ENCODE peak calls at places on chromosomes 1 and 21, in six cellular contexts. U, N, E, S, F and D are unnamed samples.

GRCh38 chr21:45236481-45236880 is 51.2 kb downstream of the POFUT2 start:
- DNase-seq in E (no peak), F (no peak), N (no peak), U (no peak), S (no peak), D (no peak)

GRCh38 chr1:111604931-111605330 is 14.7 kb upstream of the RAP1A start:
- DNase-seq in U (no peak), N (no peak), F (no peak), E (no peak), S (no peak), D (no peak)

GRCh38 chr1:71770121-71770520 is 512.2 kb downstream of the NEGR1 start:
- DNase-seq in U (no peak), F (no peak), E (no peak), N (no peak), S (no peak), D (no peak)

GRCh38 chr1:11741919-11742598 is 6.1 kb downstream of the AGTRAP start:
- DNase-seq in N (no peak), S (no peak), E (no peak), U (no peak), F (no peak), D (no peak)

GRCh38 chr1:27488523-27489138 is 1.3 kb downstream of the WASF2 start:
- DNase-seq in U (no peak), S (peak), N (no peak), F (no peak), E (peak), D (peak)

GRCh38 chr1:104072915-104073371 is 323.2 kb downstream of the AMY1C start:
- DNase-seq in U (no peak), N (no peak), S (no peak), E (no peak), F (no peak), D (no peak)

GRCh38 chr21:35506352-35506751 is 457.2 kb upstream of the RUNX1 start:
- DNase-seq in U (no peak), E (no peak), S (no peak), F (no peak), N (no peak), D (no peak)

GRCh38 chr21:36419996-36420395 is 34.8 kb downstream of the CHAF1B start:
- DNase-seq in E (no peak), N (peak), F (no peak), S (peak), U (peak), D (peak)

GRCh38 chr1:65343286-65343685 is 33.9 kb downstream of the DNAJC6 start:
- DNase-seq in F (no peak), E (no peak), U (no peak), S (no peak), N (no peak), D (no peak)

GRCh38 chr1:198699167-198700015 is 60.6 kb downstream of the PTPRC start:
- DNase-seq in F (peak), N (peak), S (no peak), U (peak), E (peak), D (peak)

GRCh38 chr1:186617860-186618780 is 62.1 kb downstream of the PTGS2 start:
- DNase-seq in E (no peak), S (peak), N (no peak), F (no peak), U (peak), D (no peak)

GRCh38 chr1:158117854-158118691 is 62.6 kb upstream of the CD1D start:
- DNase-seq in F (no peak), S (no peak), E (peak), U (peak), N (no peak), D (peak)

GRCh38 chr1:40607921-40608320 is 57.6 kb downstream of the RIMS3 start:
- DNase-seq in F (no peak), N (no peak), S (no peak), U (no peak), E (no peak), D (no peak)

GRCh38 chr1:224809137-224809536 is 120.3 kb upstream of the DNAH14 start:
- DNase-seq in F (no peak), U (no peak), S (no peak), E (no peak), N (no peak), D (no peak)